ENCODE peak calls at places on chromosomes 12 and 14, in seven cellular contexts. U is epithelial cell of esophagus, P is pancreas, Y is tibial nerve, N is thoracic aorta, H is HL-60, J is fibroblast of lung. X is an unnamed sample.

GRCh38 chr14:57987596-57988300 is 121.9 kb upstream of the SLC35F4 start:
- DNase-seq in U (peak; percentile 40), P (no peak), Y (no peak), N (no peak), H (no peak), J (no peak), X (no peak)

GRCh38 chr12:4274396-4274959 is 916 bp downstream of the CCND2 start:
- DNase-seq in U (no peak), P (no peak), Y (no peak), N (no peak), H (peak; percentile 47), J (peak; percentile 30), X (no peak)

GRCh38 chr12:51823875-51824565 is 24.5 kb downstream of the FIGNL2 start:
- DNase-seq in U (peak; percentile 76), P (peak; percentile 54), Y (no peak), N (no peak), H (no peak), J (peak; percentile 76), X (peak; percentile 80)

GRCh38 chr14:57502581-57503254 is 9.1 kb upstream of the CCDC198 start:
- DNase-seq in U (peak; percentile 11), P (no peak), Y (no peak), N (no peak), H (no peak), J (no peak), X (peak; percentile 12)

GRCh38 chr12:53328043-53328435 is 6.6 kb upstream of the AAAS start:
- DNase-seq in U (no peak), P (no peak), Y (no peak), N (no peak), H (no peak), J (no peak), X (no peak)

GRCh38 chr14:77044776-77045569 is 16.5 kb upstream of the IRF2BPL start:
- DNase-seq in U (peak; percentile 52), P (no peak), Y (peak; percentile 67), N (no peak), H (no peak), J (peak; percentile 92), X (peak; percentile 40)

GRCh38 chr12:131620520-131620919 is 90.4 kb upstream of the SFSWAP start:
- DNase-seq in U (no peak), P (no peak), Y (no peak), N (no peak), H (no peak), J (no peak), X (no peak)

GRCh38 chr14:32044454-32044853 is 32.6 kb upstream of the ARHGAP5 start:
- DNase-seq in U (no peak), P (no peak), Y (no peak), N (no peak), H (no peak), J (no peak), X (no peak)

GRCh38 chr14:68784995-68785816 is 7.7 kb downstream of the ZFP36L1 start:
- DNase-seq in U (peak; percentile 94), P (no peak), Y (no peak), N (no peak), H (no peak), J (peak; percentile 26), X (no peak)

GRCh38 chr12:55696141-55696540 is 11.6 kb downstream of the ITGA7 start:
- DNase-seq in U (no peak), P (no peak), Y (no peak), N (no peak), H (no peak), J (no peak), X (no peak)

GRCh38 chr14:70644016-70644415 is 2.3 kb downstream of the TTC9 start:
- DNase-seq in U (no peak), P (no peak), Y (no peak), N (no peak), H (no peak), J (no peak), X (no peak)

GRCh38 chr14:72663956-72664650 is 229.8 kb downstream of the DPF3 start:
- DNase-seq in U (no peak), P (no peak), Y (no peak), N (no peak), H (no peak), J (no peak), X (peak; percentile 55)

GRCh38 chr12:89320735-89321134 is 31.6 kb downstream of the DUSP6 start:
- DNase-seq in U (no peak), P (no peak), Y (no peak), N (no peak), H (no peak), J (no peak), X (no peak)

DNA sequence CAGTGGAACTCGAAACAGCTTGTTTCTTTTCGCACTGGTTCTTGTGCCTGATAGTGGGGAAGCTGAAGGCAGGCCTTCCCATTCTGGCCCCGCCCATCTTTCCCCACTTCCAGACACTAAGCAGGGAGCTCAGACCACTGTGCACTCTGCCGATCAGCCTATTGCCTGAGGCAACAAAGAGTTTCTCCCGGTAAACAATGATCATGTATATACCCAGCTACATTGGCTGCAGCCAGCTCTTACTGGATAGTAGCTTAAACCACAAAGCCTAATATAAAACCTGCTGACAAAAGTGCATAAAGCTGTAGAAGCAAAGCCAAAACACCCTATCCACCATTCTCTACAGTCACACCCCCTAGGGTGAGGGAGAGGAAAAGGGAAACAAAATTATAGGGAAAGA is 24.7 kb upstream of the GLIPR1 start:
- DNase-seq in U (no peak), P (no peak), Y (no peak), N (no peak), H (no peak), J (no peak), X (no peak)
- H3K4me3 ChIP-seq in U (no peak overlapping the region), P (no peak overlapping the region), Y (no peak overlapping the region), N (no peak overlapping the region), H (no peak overlapping the region), J (no peak overlapping the region), X (no peak overlapping the region)

GRCh38 chr12:2960432-2960956 is 1.3 kb downstream of the TEAD4 start:
- DNase-seq in U (peak; percentile 39), P (peak; percentile 19), Y (no peak), N (no peak), H (no peak), J (peak; percentile 28), X (peak; percentile 26)
- H3K4me3 ChIP-seq in U (peak overlapping the region; percentile 67), P (peak overlapping the region; percentile 70), Y (peak overlapping the region; percentile 54), N (peak overlapping the region; percentile 82), H (no peak overlapping the region), J (peak overlapping the region; percentile 58), X (peak overlapping the region; percentile 68)

DNA sequence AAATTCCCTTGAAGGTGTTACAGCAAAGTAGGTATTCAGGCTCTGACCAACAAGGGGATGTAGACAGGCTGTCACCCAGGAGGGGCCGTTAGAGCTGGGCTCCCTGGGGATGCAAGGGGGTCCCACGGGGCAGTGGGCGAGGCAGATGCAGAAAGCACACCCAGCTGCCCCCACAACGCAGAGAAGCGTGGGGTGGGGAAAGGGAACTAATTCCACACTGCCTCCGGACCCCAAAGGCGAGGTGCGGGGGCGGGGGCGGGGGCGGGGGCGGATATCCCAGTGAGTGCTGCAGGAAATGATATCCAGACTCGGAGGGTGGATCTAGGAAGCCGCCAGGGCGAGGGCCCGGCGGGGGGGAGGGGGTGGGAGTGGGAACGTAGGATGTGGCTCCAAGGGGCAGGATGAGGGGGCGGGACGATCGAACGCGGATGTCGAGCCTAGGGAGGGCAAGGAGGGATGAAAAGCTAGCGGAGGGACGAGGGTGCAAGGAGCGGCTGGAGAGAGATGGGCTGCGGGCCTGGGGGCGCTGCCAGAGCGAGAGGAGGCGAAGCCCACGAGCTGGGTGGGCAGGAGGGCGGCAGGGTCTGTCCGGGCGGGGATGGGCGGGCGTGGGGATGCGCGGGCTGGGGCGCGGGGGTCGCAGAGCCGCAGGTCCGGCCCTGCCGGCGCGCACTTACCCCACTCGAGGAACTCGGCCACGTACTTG is 874 bp downstream of the CDC42BPB start:
- DNase-seq in U (peak; percentile 49), P (peak; percentile 43), Y (no peak), N (no peak), H (no peak), J (peak; percentile 61), X (peak; percentile 57)
- H3K4me3 ChIP-seq in U (peak overlapping the region; percentile 70), P (peak overlapping the region; percentile 95), Y (peak overlapping the region; percentile 99), N (peak overlapping the region; percentile 91), H (peak overlapping the region; percentile 10), J (peak overlapping the region; percentile 78), X (peak overlapping the region; percentile 93)

GRCh38 chr12:45234134-45234865 is 18.4 kb downstream of the ANO6 start:
- DNase-seq in U (peak; percentile 98), P (peak; percentile 15), Y (no peak), N (no peak), H (no peak), J (peak; percentile 96), X (peak; percentile 95)
- H3K4me3 ChIP-seq in U (no peak overlapping the region), P (no peak overlapping the region), Y (no peak overlapping the region), N (peak overlapping the region; percentile 48), H (no peak overlapping the region), J (peak overlapping the region; percentile 31), X (no peak overlapping the region)

X was measured in choroid plexus epithelial cell.